ENCODE peak calls at places on chromosomes 13 and 19, in five cellular contexts. E is K562, R is SK-N-SH, W is GM12878, U is HepG2. Z is an unnamed sample.

GRCh38 chr19:29617336-29618266 is 11.5 kb downstream of the POP4 start:
- DNase-seq in E (no peak), R (no peak), W (no peak), U (no peak), Z (no peak)

GRCh38 chr13:67515895-67516294 is 285.8 kb upstream of the PCDH9 start:
- DNase-seq in E (no peak), R (no peak), W (no peak), U (no peak), Z (peak)

GRCh38 chr13:28819748-28820098 is 416 bp upstream of the MTUS2 start:
- DNase-seq in E (peak), R (peak), W (no peak), U (peak), Z (peak)

GRCh38 chr13:77016241-77016812 is 10.6 kb downstream of the FBXL3 start:
- DNase-seq in E (no peak), R (no peak), W (no peak), U (no peak), Z (no peak)

GRCh38 chr13:31005066-31005465 is 72.6 kb downstream of the TEX26 start:
- DNase-seq in E (no peak), R (no peak), W (no peak), U (no peak), Z (no peak)

GRCh38 chr19:17220207-17220758 is 5.1 kb downstream of the USE1 start:
- DNase-seq in E (peak), R (no peak), W (no peak), U (no peak), Z (peak)

GRCh38 chr19:54188224-54188871 is 1.0 kb downstream of the MBOAT7 start:
- DNase-seq in E (peak), R (no peak), W (no peak), U (no peak), Z (peak)

GRCh38 chr13:39578821-39579291 is 24.1 kb downstream of the LHFPL6 start:
- DNase-seq in E (no peak), R (no peak), W (no peak), U (no peak), Z (no peak)

GRCh38 chr13:19967619-19968018 is 9.1 kb downstream of the ZMYM2 start:
- DNase-seq in E (no peak), R (no peak), W (no peak), U (no peak), Z (no peak)

GRCh38 chr19:33430674-33431277 is 57.3 kb downstream of the CEBPG start:
- DNase-seq in E (peak), R (peak), W (no peak), U (peak), Z (peak)

GRCh38 chr19:38335949-38336637 is 463 bp downstream of the CATSPERG start:
- DNase-seq in E (peak), R (peak), W (peak), U (peak), Z (peak)

GRCh38 chr19:36423925-36424324 is 5.5 kb upstream of the ZFP82 start:
- DNase-seq in E (no peak), R (no peak), W (no peak), U (no peak), Z (no peak)

GRCh38 chr13:30743319-30744055 is 8.1 kb downstream of the ALOX5AP start:
- DNase-seq in E (no peak), R (no peak), W (no peak), U (peak), Z (peak)

GRCh38 chr13:101115762-101116161 is 300.5 kb downstream of the NALCN start:
- DNase-seq in E (no peak), R (no peak), W (no peak), U (no peak), Z (no peak)

GRCh38 chr13:30121666-30122065 is 185.7 kb downstream of the KATNAL1 start:
- DNase-seq in E (no peak), R (no peak), W (no peak), U (no peak), Z (no peak)

GRCh38 chr13:40922437-40923040 is 96.6 kb downstream of the ELF1 start:
- DNase-seq in E (no peak), R (no peak), W (no peak), U (peak), Z (no peak)

GRCh38 chr13:33183431-33184130 is 102.0 kb downstream of the STARD13 start:
- DNase-seq in E (no peak), R (no peak), W (no peak), U (no peak), Z (peak)

GRCh38 chr19:33866696-33867095 is 70.0 kb downstream of the KCTD15 start:
- DNase-seq in E (no peak), R (no peak), W (no peak), U (no peak), Z (no peak)

GRCh38 chr19:31819837-31820236 is 470.6 kb upstream of the TSHZ3 start:
- DNase-seq in E (no peak), R (no peak), W (no peak), U (no peak), Z (no peak)

GRCh38 chr19:7266832-7267231 is 27.4 kb downstream of the INSR start:
- DNase-seq in E (no peak), R (no peak), W (no peak), U (no peak), Z (no peak)
- TF ChIP-seq MXI1 in E (no peak), R (no peak), W (no peak), U (no peak), Z (no peak)

GRCh38 chr19:30669329-30670010 is 297.3 kb downstream of the ZNF536 start:
- DNase-seq in E (peak), R (peak), W (no peak), U (peak), Z (peak)

GRCh38 chr19:30670011-30670329 is 297.8 kb downstream of the ZNF536 start:
- DNase-seq in E (no peak), R (no peak), W (no peak), U (no peak), Z (no peak)

GRCh38 chr19:30667227-30667626 is 295.0 kb downstream of the ZNF536 start:
- DNase-seq in E (no peak), R (no peak), W (no peak), U (no peak), Z (no peak)

GRCh38 chr19:30667746-30668145 is 295.6 kb downstream of the ZNF536 start:
- DNase-seq in E (no peak), R (no peak), W (no peak), U (no peak), Z (no peak)

DNA sequence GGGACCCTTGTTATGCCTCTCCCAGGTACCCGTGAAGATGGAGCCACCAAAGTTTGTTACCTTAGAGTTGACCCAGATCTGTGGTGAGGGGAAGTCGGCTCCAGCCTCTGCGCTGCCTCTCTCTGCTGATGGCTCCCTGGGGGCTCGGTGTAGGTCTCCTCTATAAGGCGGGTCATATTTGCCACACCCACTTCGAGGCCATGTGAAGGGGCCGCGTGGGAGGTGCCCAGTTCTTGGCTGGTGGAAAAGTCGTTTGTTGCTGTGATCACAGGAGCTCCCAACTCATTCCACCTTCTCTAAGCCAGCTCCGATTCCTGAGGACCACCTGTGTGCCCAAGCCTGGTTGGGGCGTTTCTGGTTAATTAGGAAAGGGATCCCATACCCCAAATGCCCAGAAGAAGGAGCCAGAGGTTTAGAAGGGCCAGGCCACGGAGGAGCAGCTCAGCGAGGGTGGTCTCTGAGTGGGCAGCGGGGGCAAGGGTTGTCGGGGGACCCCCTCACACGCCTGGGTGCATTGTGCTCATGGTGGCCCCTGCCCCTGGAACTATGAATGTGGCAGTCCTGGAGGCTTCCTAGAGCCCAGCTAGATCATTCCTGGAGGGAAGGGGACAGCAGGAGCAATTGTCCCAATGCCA is 296.5 kb downstream of the ZNF536 start:
- DNase-seq in E (no peak), R (no peak), W (no peak), U (no peak), Z (no peak)
- H3K4me3 ChIP-seq in E (no peak), R (no peak), W (no peak), U (no peak), Z (no peak)

GRCh38 chr19:51440052-51440451 is 18.2 kb downstream of the SIGLEC8 start:
- DNase-seq in E (no peak), R (no peak), W (no peak), U (no peak), Z (no peak)

GRCh38 chr19:51441410-51442390 is 16.6 kb downstream of the SIGLEC8 start:
- DNase-seq in E (peak), R (no peak), W (peak), U (no peak), Z (no peak)

GRCh38 chr19:51439021-51439465 is 19.2 kb downstream of the SIGLEC8 start:
- DNase-seq in E (no peak), R (no peak), W (no peak), U (peak), Z (no peak)

GRCh38 chr19:51440846-51441409 is 17.3 kb downstream of the SIGLEC8 start:
- DNase-seq in E (peak), R (no peak), W (no peak), U (no peak), Z (no peak)
- TF ChIP-seq SMC3 in E (no peak), R (no peak), W (no peak), U (no peak), Z (no peak)

DNA sequence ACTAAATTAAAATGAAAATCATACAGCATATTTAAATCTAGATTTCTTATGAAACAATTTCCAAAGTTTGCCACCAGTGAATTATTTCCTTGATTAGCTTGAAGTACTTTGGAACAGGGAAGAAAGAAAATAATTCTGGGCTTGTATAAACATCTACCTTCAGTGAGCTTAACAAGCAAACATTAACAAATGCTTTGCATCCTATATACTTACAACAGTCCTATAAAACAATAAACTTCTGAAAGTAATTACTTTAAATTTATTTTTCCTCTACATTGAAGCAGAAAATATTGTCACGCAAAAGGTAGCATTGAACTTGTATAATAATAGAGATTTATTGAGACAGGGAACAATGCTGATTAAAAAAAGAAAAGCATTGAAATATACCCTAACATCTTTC is 164.8 kb downstream of the DACH1 start:
- DNase-seq in E (no peak), R (no peak), W (no peak), U (no peak), Z (no peak)
- TF ChIP-seq MXI1 in E (no peak), R (no peak), W (no peak), U (no peak), Z (no peak)

GRCh38 chr19:1746401-1747284 is 6.7 kb upstream of the ONECUT3 start:
- DNase-seq in E (no peak), R (no peak), W (no peak), U (no peak), Z (peak)

GRCh38 chr19:1747285-1748114 is 5.8 kb upstream of the ONECUT3 start:
- DNase-seq in E (peak), R (no peak), W (no peak), U (peak), Z (peak)

GRCh38 chr19:1749373-1750342 is 3.6 kb upstream of the ONECUT3 start:
- DNase-seq in E (no peak), R (no peak), W (no peak), U (no peak), Z (no peak)

GRCh38 chr19:1748703-1749341 is 4.5 kb upstream of the ONECUT3 start:
- DNase-seq in E (no peak), R (no peak), W (no peak), U (no peak), Z (no peak)

GRCh38 chr19:1748115-1748702 is 5.1 kb upstream of the ONECUT3 start:
- DNase-seq in E (peak), R (no peak), W (no peak), U (no peak), Z (no peak)
- H3K4me3 ChIP-seq in E (peak), R (no peak), W (no peak), U (no peak), Z (no peak)

DNA sequence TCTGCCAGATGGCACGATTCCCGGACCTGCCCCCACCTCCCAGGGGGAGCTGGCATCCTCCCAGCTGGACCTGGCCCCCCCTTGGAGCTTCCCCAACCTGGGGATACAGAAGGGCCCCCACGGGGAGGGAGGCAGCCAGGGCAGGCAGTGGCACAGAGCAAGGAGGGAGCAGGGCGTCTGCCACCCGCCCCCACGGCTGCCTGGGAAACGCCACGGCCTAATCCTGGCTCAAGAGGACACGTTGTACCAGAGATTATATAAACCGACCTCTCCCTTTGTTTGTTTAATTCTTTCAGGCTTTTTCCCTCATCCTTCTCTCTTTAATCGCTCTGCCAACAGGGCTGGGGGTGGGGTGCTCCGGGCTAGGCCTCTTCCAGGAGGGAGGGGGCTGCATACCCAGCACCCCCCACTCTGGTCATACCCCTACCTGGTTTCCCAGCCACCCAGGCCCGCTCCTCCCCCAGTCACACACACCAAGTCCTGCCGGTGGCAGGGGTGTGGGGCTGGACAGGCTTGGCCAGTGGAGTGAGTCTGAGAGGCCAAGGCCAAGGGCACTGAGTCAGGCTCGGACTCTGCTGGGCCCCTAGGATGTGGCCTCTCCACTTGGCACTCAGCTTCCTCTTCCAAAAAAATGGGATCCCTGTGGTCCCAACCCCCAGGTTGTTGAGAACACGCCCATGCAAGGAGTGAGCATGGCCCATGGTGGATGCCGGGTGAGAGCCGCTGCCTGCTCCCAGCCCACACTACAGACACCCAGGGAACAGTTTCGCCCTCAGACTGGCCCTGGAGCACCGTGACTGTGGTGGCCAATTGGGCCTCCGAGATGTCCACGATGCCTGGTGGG is 29.5 kb upstream of the NFIC start:
- DNase-seq in E (no peak), R (peak), W (no peak), U (peak), Z (peak)
- TF ChIP-seq SMC3 in E (no peak), R (no peak), W (no peak), U (no peak), Z (no peak)

GRCh38 chr19:51803965-51804364 is 9.0 kb downstream of the FPR3 start:
- DNase-seq in E (no peak), R (no peak), W (no peak), U (no peak), Z (no peak)
- TF ChIP-seq MXI1 in E (no peak), R (no peak), W (no peak), U (no peak), Z (no peak)

GRCh38 chr19:46279177-46279576 is 17.7 kb upstream of the HIF3A start:
- DNase-seq in E (no peak), R (no peak), W (no peak), U (no peak), Z (no peak)
- H3K4me3 ChIP-seq in E (no peak), R (no peak), W (no peak), U (no peak), Z (no peak)

GRCh38 chr19:47608908-47609879 is at the start of gene BICRA:
- DNase-seq in E (peak), R (peak), W (no peak), U (peak), Z (peak)

GRCh38 chr19:47609885-47610545 is 1.1 kb downstream of the BICRA start:
- DNase-seq in E (peak), R (peak), W (no peak), U (peak), Z (peak)

GRCh38 chr19:47610546-47610894 is 1.6 kb downstream of the BICRA start:
- DNase-seq in E (no peak), R (no peak), W (no peak), U (no peak), Z (no peak)

GRCh38 chr19:47607564-47608073 is 1.3 kb upstream of the BICRA start:
- DNase-seq in E (no peak), R (no peak), W (no peak), U (no peak), Z (no peak)

DNA sequence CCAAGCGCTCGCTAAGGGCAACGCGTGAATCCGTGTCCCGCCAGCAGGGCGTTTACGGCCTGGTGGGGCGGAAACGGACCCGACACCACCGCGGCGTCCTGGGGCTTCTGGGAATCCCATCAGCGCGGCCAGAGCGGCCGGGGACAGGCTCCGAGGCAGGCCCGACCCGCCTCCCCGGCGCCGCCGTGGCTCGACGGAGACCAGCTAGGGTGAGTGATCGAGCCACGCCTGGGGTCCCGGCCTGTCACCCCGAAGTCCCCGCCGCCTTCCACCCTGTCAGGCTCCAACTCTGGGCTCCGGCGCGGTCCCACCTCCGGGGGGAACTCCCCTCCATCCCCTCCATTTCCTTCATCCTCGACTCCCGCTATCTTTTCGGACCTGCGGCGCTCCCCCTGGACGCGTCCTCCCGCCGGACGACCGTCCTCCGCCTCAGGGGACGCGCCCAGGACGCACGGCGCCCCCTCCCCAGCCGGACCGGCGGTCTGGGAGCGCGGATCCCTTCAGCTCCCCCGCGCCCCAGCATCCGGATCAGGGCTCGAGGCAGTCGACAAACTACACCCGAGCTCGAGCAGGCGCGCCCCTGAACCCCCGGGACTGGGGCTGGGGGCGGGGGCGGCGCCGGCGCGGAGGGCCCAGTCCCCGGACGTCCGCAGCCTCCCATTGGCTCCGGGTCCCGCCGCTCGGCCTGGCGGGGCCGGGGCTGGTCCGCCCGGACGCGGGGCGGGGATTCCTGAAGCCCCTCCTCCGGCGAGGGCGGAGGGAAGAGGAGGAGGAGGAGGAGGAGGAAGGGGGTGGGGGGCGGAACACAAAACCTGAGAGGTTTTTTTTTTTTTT is 643 bp upstream of the BICRA start:
- DNase-seq in E (peak), R (peak), W (peak), U (peak), Z (peak)
- TF ChIP-seq SMC3 in E (no peak), R (no peak), W (no peak), U (no peak), Z (no peak)

GRCh38 chr13:26867451-26868067 is 107.0 kb upstream of the GPR12 start:
- DNase-seq in E (peak), R (no peak), W (no peak), U (no peak), Z (peak)

DNA sequence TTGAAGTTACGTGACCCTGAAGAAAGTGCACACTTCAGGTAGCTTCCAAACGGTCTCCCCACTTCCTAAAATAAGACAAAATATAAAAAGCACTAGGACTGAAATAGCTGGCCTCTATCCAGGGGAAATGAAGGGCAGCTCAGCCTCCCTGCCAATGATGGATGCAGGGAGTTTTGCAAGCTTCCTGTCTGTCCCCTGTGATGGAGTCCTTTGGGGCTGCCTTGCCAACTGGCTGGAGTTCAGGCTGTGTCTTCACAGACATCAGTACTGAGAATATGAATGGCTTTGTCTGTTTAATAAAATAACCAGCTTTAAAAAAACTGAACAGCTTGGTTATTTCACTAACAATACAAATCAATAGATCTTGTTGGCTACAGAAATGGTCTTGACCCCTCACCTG is 101.4 kb upstream of the GPR12 start:
- DNase-seq in E (no peak), R (no peak), W (no peak), U (no peak), Z (no peak)
- TF ChIP-seq MXI1 in E (no peak), R (no peak), W (no peak), U (no peak), Z (no peak)

Z was measured in IMR-90.